ENCODE peak calls at places on chromosomes 11 and 22, in four cellular contexts. O is SK-N-SH, W is HepG2, G is H1. Z is an unnamed sample.

GRCh38 chr22:35454416-35455054 is 54.6 kb downstream of the MCM5 start:
- DNase-seq in O (no peak), W (no peak), G (no peak), Z (no peak)

GRCh38 chr11:61610905-61611304 is 30.0 kb upstream of the SYT7 start:
- DNase-seq in O (no peak), W (no peak), G (no peak), Z (no peak)

GRCh38 chr11:103234974-103235373 is 125.7 kb downstream of the DYNC2H1 start:
- DNase-seq in O (no peak), W (no peak), G (no peak), Z (no peak)

GRCh38 chr11:44829838-44830237 is 103.1 kb downstream of the TSPAN18 start:
- DNase-seq in O (no peak), W (no peak), G (no peak), Z (no peak)

GRCh38 chr11:47257518-47258316 is at the start of gene NR1H3:
- DNase-seq in O (peak; percentile 79), W (peak; percentile 77), G (peak; percentile 78), Z (no peak)

GRCh38 chr11:101127699-101128570 is 1.7 kb downstream of the PGR start:
- DNase-seq in O (peak; percentile 28), W (no peak), G (peak; percentile 77), Z (no peak)

GRCh38 chr11:16512163-16512562 is 155.8 kb upstream of the SOX6 start:
- DNase-seq in O (no peak), W (no peak), G (no peak), Z (no peak)

GRCh38 chr22:45548991-45549736 is 46.5 kb downstream of the FBLN1 start:
- DNase-seq in O (no peak), W (no peak), G (no peak), Z (no peak)

GRCh38 chr22:39473856-39474255 is 17.0 kb downstream of the MGAT3 start:
- DNase-seq in O (no peak), W (no peak), G (no peak), Z (no peak)

GRCh38 chr22:46934746-46935491 is 172.5 kb downstream of the TBC1D22A start:
- DNase-seq in O (no peak), W (peak; percentile 84), G (peak; percentile 42), Z (peak; percentile 17)

GRCh38 chr22:23781533-23781932 is 5.2 kb upstream of the SMARCB1 start:
- DNase-seq in O (no peak), W (no peak), G (no peak), Z (no peak)

GRCh38 chr11:107457205-107457557 is 444 bp downstream of the CWF19L2 start:
- DNase-seq in O (peak; percentile 15), W (no peak), G (no peak), Z (no peak)

GRCh38 chr11:38448284-38448683 is 1850.2 kb upstream of the RAG2 start:
- DNase-seq in O (no peak), W (no peak), G (no peak), Z (no peak)

GRCh38 chr11:75351541-75352416 is at the start of gene ARRB1:
- DNase-seq in O (peak; percentile 92), W (peak; percentile 90), G (peak; percentile 69), Z (no peak)

GRCh38 chr11:63599211-63600122 is 14.8 kb downstream of the PLAAT3 start:
- DNase-seq in O (peak; percentile 34), W (no peak), G (no peak), Z (no peak)

GRCh38 chr22:41398921-41399320 is 17.2 kb downstream of the TEF start:
- DNase-seq in O (no peak), W (no peak), G (no peak), Z (no peak)

GRCh38 chr11:46357483-46357936 is 10.2 kb downstream of the DGKZ start:
- DNase-seq in O (no peak), W (no peak), G (no peak), Z (no peak)

GRCh38 chr11:122046846-122047245 is 69.2 kb downstream of the BLID start:
- DNase-seq in O (no peak), W (no peak), G (no peak), Z (no peak)

GRCh38 chr11:131796541-131796940 is 426.1 kb downstream of the NTM start:
- DNase-seq in O (no peak), W (no peak), G (no peak), Z (no peak)

GRCh38 chr11:129146196-129146595 is 45.9 kb downstream of the ARHGAP32 start:
- DNase-seq in O (no peak), W (no peak), G (no peak), Z (no peak)

GRCh38 chr11:129144256-129144655 is 47.9 kb downstream of the ARHGAP32 start:
- DNase-seq in O (no peak), W (no peak), G (no peak), Z (no peak)

GRCh38 chr11:129143335-129143734 is 48.8 kb downstream of the ARHGAP32 start:
- DNase-seq in O (no peak), W (peak; percentile 97), G (no peak), Z (no peak)

GRCh38 chr11:129148487-129148886 is 43.6 kb downstream of the ARHGAP32 start:
- DNase-seq in O (no peak), W (no peak), G (no peak), Z (no peak)

DNA sequence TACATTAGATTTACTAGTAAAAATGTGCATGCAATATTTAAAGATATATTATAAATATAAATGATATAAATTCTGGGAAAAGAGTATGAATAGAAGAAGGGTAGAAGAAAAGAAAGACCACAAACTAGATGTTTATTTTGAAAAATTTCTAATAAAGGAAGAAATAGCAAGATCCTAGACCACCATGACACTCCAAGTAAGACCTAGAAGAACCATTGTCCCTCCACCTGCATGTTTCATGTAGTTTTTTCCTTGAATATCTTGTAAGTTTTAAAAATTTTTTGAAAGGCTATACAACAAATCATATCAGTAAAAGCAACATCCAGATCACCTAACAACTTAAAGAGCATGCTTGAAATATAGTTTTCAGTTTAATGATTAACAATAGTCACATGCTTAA is 46.8 kb downstream of the ARHGAP32 start:
- DNase-seq in O (no peak), W (no peak), G (no peak), Z (no peak)
- TF ChIP-seq RFX5 in O (no peak), W (no peak), G (no peak), Z (no peak)

DNA sequence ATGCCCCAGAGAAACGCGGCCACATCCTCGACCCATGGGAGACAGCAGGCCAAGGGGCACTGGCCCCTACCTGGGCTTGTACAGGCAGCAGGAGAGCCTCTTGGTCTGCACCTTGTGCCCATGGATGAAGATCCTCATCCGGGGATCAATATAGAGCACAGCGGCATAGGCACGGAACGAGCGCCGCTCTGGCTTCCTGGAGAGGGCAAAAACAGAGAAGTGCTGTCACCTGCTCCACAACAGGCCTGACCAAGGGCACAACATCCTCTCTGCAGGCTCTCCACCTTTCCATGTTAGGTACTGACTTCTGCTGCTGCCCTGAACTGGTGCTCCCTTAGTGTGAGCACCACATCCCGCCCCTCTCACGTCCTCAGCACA is 27.2 kb downstream of the MORC2 start:
- DNase-seq in O (no peak), W (no peak), G (no peak), Z (no peak)
- TF ChIP-seq SIN3A in O (no peak), W (no peak), G (no peak), Z (no peak)

GRCh38 chr22:19872779-19873137 is 18.1 kb upstream of the GNB1L start:
- DNase-seq in O (no peak), W (no peak), G (peak; percentile 51), Z (no peak)
- TF ChIP-seq RFX5 in O (no peak), W (no peak), G (no peak), Z (no peak)

GRCh38 chr22:21657361-21658118 is 8.3 kb upstream of the PPIL2 start:
- DNase-seq in O (peak; percentile 95), W (peak; percentile 70), G (peak; percentile 92), Z (peak; percentile 39)
- TF ChIP-seq SIN3A in O (no peak), W (no peak), G (no peak), Z (no peak)

GRCh38 chr11:74015919-74016684 is 7.2 kb upstream of the UCP3 start:
- DNase-seq in O (no peak), W (no peak), G (no peak), Z (no peak)
- TF ChIP-seq RFX5 in O (no peak), W (no peak), G (no peak), Z (no peak)

GRCh38 chr11:110311783-110312578 is 15.6 kb upstream of the RDX start:
- DNase-seq in O (no peak), W (no peak), G (no peak), Z (no peak)
- TF ChIP-seq SIN3A in O (no peak), W (no peak), G (no peak), Z (no peak)

GRCh38 chr11:74325649-74326645 is 14.5 kb upstream of the P4HA3 start:
- DNase-seq in O (no peak), W (no peak), G (no peak), Z (no peak)
- TF ChIP-seq RFX5 in O (no peak), W (no peak), G (no peak), Z (no peak)

DNA sequence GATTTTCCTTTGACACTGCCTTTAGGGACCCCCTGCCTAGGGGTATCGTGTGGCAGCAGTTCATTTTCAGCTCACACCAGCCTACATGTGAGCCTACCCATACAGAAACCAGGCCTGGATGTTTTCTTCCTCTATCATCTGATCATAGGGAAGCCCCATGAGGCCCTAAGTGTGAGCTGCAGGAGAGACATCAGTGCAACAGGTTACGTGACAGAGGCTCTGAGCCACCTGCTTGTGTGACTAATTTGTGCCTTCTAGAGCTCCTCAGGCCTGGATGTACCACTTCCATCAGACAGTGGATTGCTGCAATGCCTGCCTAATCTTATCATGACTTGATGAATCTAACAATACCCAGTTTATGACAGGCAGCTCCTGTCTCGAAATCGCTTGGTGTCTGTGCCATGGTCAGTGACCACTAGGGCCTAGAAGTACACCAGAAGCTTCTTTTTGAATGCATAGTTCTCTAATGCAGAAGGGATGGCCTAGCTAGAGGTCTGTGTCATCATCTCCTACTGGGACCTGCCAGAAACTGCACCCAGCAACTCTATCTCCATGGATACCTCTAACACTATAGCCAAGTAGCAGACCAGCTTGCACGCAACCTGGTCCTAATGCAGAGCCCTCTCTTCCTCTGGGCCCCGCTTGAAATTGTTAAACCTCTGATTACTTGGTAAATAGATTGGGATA is 109.7 kb upstream of the CLPB start:
- DNase-seq in O (peak; percentile 39), W (no peak), G (no peak), Z (no peak)
- TF ChIP-seq SIN3A in O (no peak), W (no peak), G (no peak), Z (no peak)

GRCh38 chr11:27055065-27055682 is 14.6 kb downstream of the BBOX1 start:
- DNase-seq in O (no peak), W (peak; percentile 96), G (no peak), Z (no peak)
- TF ChIP-seq RFX5 in O (no peak), W (no peak), G (no peak), Z (no peak)

GRCh38 chr11:65421204-65422103 is 1.1 kb upstream of the NEAT1 start:
- DNase-seq in O (peak; percentile 59), W (peak; percentile 93), G (peak; percentile 60), Z (no peak)
- TF ChIP-seq SIN3A in O (peak; percentile 94), W (no peak), G (no peak), Z (no peak)